ENCODE peak calls at places on chromosome 16, in six cellular contexts. N is H9, X is neuronal stem cell, J is H1, Q is IMR-90, G is trophoblast cell. I is an unnamed sample.

GRCh38 chr16:87897563-87898505 is 28.5 kb upstream of the SLC7A5 start:
- DNase-seq in N (no peak), X (no peak), J (no peak), Q (no peak), G (no peak), I (no peak)

GRCh38 chr16:23330583-23331249 is 28.6 kb downstream of the SCNN1B start:
- DNase-seq in N (no peak), X (no peak), J (no peak), Q (no peak), G (no peak), I (no peak)

GRCh38 chr16:81324808-81325207 is 10.0 kb downstream of the GAN start:
- DNase-seq in N (no peak), X (no peak), J (no peak), Q (no peak), G (no peak), I (no peak)

GRCh38 chr16:83433201-83433600 is 374.6 kb upstream of the HSBP1 start:
- DNase-seq in N (no peak), X (no peak), J (no peak), Q (no peak), G (no peak), I (no peak)

GRCh38 chr16:13127144-13127543 is 225.7 kb downstream of the SHISA9 start:
- DNase-seq in N (no peak), X (no peak), J (no peak), Q (no peak), G (no peak), I (no peak)

GRCh38 chr16:825298-826061 is 24.9 kb upstream of the GNG13 start:
- DNase-seq in N (no peak), X (no peak), J (no peak), Q (no peak), G (no peak), I (no peak)

GRCh38 chr16:68200120-68200783 is 35.7 kb downstream of the ESRP2 start:
- DNase-seq in N (no peak), X (no peak), J (no peak), Q (peak; percentile 71), G (no peak), I (peak; percentile 48)

GRCh38 chr16:28610595-28611270 is 889 bp upstream of the SULT1A1 start:
- DNase-seq in N (peak; percentile 55), X (no peak), J (no peak), Q (no peak), G (no peak), I (no peak)

GRCh38 chr16:19090916-19091315 is 22.8 kb upstream of the ITPRIPL2 start:
- DNase-seq in N (no peak), X (no peak), J (no peak), Q (no peak), G (no peak), I (no peak)

GRCh38 chr16:1090620-1091587 is 5.1 kb downstream of the C1QTNF8 start:
- DNase-seq in N (no peak), X (no peak), J (no peak), Q (no peak), G (no peak), I (no peak)

GRCh38 chr16:27310576-27311448 is 3.0 kb upstream of the IL4R start:
- DNase-seq in N (no peak), X (no peak), J (no peak), Q (no peak), G (no peak), I (no peak)

GRCh38 chr16:61413026-61413425 is 623.2 kb downstream of the CDH8 start:
- DNase-seq in N (no peak), X (peak; percentile 91), J (no peak), Q (no peak), G (no peak), I (no peak)

GRCh38 chr16:51382215-51382614 is 231.1 kb upstream of the SALL1 start:
- DNase-seq in N (no peak), X (no peak), J (no peak), Q (no peak), G (no peak), I (no peak)

GRCh38 chr16:88430185-88430523 is 22.9 kb upstream of the ZFPM1 start:
- DNase-seq in N (no peak), X (no peak), J (no peak), Q (no peak), G (no peak), I (no peak)

GRCh38 chr16:88491560-88492310 is 38.7 kb downstream of the ZFPM1 start:
- DNase-seq in N (no peak), X (no peak), J (no peak), Q (no peak), G (no peak), I (no peak)

GRCh38 chr16:85809645-85810044 is 10.2 kb downstream of the COX4I1 start:
- DNase-seq in N (no peak), X (no peak), J (no peak), Q (no peak), G (no peak), I (no peak)

GRCh38 chr16:88773812-88774291 is 11.2 kb downstream of the PIEZO1 start:
- DNase-seq in N (no peak), X (no peak), J (no peak), Q (peak; percentile 93), G (peak; percentile 69), I (peak; percentile 92)

GRCh38 chr16:2948807-2949704 is 15.0 kb upstream of the KREMEN2 start:
- DNase-seq in N (no peak), X (no peak), J (no peak), Q (no peak), G (no peak), I (no peak)

GRCh38 chr16:77273-77806 is 685 bp upstream of the MPG start:
- DNase-seq in N (peak; percentile 71), X (no peak), J (peak; percentile 78), Q (peak; percentile 61), G (peak; percentile 63), I (peak; percentile 88)

GRCh38 chr16:16171332-16171919 is 51.9 kb downstream of the ABCC6 start:
- DNase-seq in N (no peak), X (no peak), J (no peak), Q (no peak), G (no peak), I (no peak)

GRCh38 chr16:16175296-16175695 is 48.0 kb downstream of the ABCC6 start:
- DNase-seq in N (no peak), X (no peak), J (no peak), Q (no peak), G (no peak), I (peak; percentile 28)

GRCh38 chr16:16172991-16173390 is 50.3 kb downstream of the ABCC6 start:
- DNase-seq in N (no peak), X (no peak), J (no peak), Q (no peak), G (no peak), I (no peak)

GRCh38 chr16:16178455-16179162 is 44.7 kb downstream of the ABCC6 start:
- DNase-seq in N (no peak), X (no peak), J (no peak), Q (no peak), G (no peak), I (no peak)

DNA sequence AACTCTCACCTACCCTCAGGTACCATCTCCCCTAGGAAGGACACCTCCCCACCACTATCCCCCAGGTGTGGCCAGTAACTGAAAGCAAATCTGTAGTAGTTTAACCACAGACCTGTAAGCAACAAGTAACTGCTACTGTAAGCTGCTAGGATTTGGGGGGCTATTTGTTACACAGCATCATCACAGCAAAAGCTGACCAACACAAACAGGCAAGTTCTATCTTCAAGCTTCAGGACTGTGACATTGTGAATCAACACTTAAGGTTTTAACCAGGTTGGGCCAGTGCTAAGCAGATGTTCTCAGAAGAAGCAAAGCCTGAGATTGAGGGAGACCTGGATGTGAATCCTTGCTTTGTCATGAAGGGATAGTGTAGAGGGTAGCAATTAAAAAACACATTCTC is 47.0 kb downstream of the ABCC6 start:
- DNase-seq in N (no peak), X (no peak), J (no peak), Q (no peak), G (no peak), I (no peak)
- H3K14ac ChIP-seq in N (no peak overlapping the region), X (no peak overlapping the region), J (no peak overlapping the region), Q (no peak overlapping the region), G (no peak overlapping the region), I (no peak overlapping the region)

DNA sequence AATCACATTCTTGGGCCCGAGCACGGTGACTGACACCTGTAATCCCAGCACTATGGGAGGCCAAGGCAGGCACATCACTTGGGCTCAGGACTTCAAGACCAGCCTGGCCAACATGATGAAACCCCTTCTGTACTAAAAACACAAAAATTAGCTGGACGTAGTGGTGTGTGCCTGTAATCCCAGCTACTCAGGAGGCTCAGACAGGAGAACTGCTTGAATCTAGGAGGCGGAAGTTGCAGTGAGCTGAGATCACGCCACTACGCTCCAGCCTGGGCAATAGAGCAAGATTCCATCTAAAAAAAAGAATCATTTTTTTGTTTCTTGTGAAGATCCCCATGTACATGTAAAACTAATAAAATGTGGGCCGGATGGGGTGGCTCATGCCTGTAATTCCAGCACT is 53.1 kb upstream of the ATF7IP2 start:
- DNase-seq in N (no peak), X (no peak), J (no peak), Q (no peak), G (no peak), I (no peak)
- H4K8ac ChIP-seq in N (no peak overlapping the region), X (no peak overlapping the region), J (no peak overlapping the region), Q (no peak overlapping the region), G (peak overlapping the region; percentile 22), I (no peak overlapping the region)

GRCh38 chr16:64305663-64306062 is 816.2 kb downstream of the CDH11 start:
- DNase-seq in N (no peak), X (no peak), J (no peak), Q (no peak), G (no peak), I (no peak)
- H3K9ac ChIP-seq in N (no peak overlapping the region), X (no peak overlapping the region), J (no peak overlapping the region), Q (no peak overlapping the region), G (no peak overlapping the region), I (no peak overlapping the region)

GRCh38 chr16:66491716-66492064 is 58.2 kb downstream of the TK2 start:
- DNase-seq in N (no peak), X (no peak), J (no peak), Q (no peak), G (no peak), I (no peak)

GRCh38 chr16:66494916-66495315 is 55.0 kb downstream of the TK2 start:
- DNase-seq in N (no peak), X (no peak), J (no peak), Q (no peak), G (no peak), I (no peak)

GRCh38 chr16:66490774-66491715 is 58.9 kb downstream of the TK2 start:
- DNase-seq in N (no peak), X (no peak), J (no peak), Q (no peak), G (no peak), I (no peak)

GRCh38 chr16:66493490-66494401 is 56.2 kb downstream of the TK2 start:
- DNase-seq in N (no peak), X (no peak), J (no peak), Q (no peak), G (no peak), I (no peak)

DNA sequence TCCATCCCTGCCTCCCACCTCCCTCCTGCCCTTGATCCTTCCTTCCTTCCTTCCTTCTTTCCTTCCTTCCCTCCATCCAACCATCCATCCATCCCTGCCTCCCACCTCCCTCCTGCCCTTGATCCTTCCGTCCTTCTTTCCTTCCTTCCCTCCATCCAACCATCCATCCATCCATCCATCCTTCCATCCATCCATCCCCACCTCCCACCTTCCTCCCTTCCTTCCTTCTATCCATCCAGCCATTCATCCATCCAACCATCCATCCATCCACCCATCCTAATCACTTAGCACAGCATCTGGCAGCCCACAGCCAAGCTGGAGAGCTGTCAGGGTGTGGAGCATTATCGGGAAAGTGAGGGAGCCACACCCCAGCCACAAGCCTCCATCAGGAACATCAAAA is 54.5 kb downstream of the TK2 start:
- DNase-seq in N (no peak), X (no peak), J (no peak), Q (no peak), G (no peak), I (no peak)
- H3K14ac ChIP-seq in N (no peak overlapping the region), X (no peak overlapping the region), J (no peak overlapping the region), Q (no peak overlapping the region), G (no peak overlapping the region), I (no peak overlapping the region)

I was measured in mesenchymal stem cell.